ENCODE peak calls at places on chromosomes 2 and 18, in seven cellular contexts. S is T-cell, M is RWPE1, R is heart left ventricle, J is HFFc6, Z is EL, G is Calu3. O is an unnamed sample.

GRCh38 chr2:229297284-229297683 is 26.2 kb upstream of the PID1 start:
- DNase-seq in S (no peak), Z (no peak), M (no peak), R (no peak), J (no peak), G (no peak), O (no peak)

GRCh38 chr2:149613712-149614111 is 26.1 kb upstream of the MMADHC start:
- DNase-seq in S (no peak), J (peak), R (no peak), M (no peak), Z (no peak), G (no peak), O (no peak)

GRCh38 chr2:209864716-209865295 is 93.2 kb downstream of the UNC80 start:
- DNase-seq in Z (no peak), J (no peak), S (no peak), G (no peak), R (no peak), M (no peak), O (no peak)

GRCh38 chr2:23401427-23402204 is 16.6 kb downstream of the KLHL29 start:
- DNase-seq in R (no peak), G (no peak), J (no peak), S (no peak), M (no peak), Z (no peak), O (no peak)

GRCh38 chr18:46297621-46298020 is 193.4 kb downstream of the HAUS1 start:
- DNase-seq in G (no peak), S (no peak), R (no peak), Z (no peak), J (no peak), M (no peak), O (no peak)

GRCh38 chr2:149743842-149744468 is 156.4 kb upstream of the MMADHC start:
- DNase-seq in S (no peak), M (peak), G (no peak), R (no peak), J (peak), Z (peak), O (no peak)

GRCh38 chr2:218079943-218080913 is 11.2 kb downstream of the RUFY4 start:
- DNase-seq in R (no peak), Z (no peak), M (no peak), J (no peak), S (no peak), G (no peak), O (no peak)

GRCh38 chr2:127537644-127538043 is 2.2 kb downstream of the MYO7B start:
- DNase-seq in J (no peak), Z (no peak), R (no peak), M (no peak), G (no peak), S (no peak), O (no peak)

GRCh38 chr2:240997141-240997855 is 1.1 kb upstream of the SNED1 start:
- DNase-seq in M (no peak), R (peak), G (no peak), Z (no peak), J (no peak), S (no peak), O (peak)

GRCh38 chr2:165401285-165401852 is 68.1 kb upstream of the CSRNP3 start:
- DNase-seq in J (peak), G (peak), Z (peak), R (peak), S (no peak), M (peak), O (no peak)

GRCh38 chr2:62447411-62447810 is 58.6 kb downstream of the TMEM17 start:
- DNase-seq in Z (peak), G (no peak), S (no peak), M (no peak), J (no peak), R (no peak), O (no peak)